ENCODE peak calls at places on chromosome 10, in eight cellular contexts. T is CD8-positive, alpha-beta T cell; J is fibroblast of lung; D is CD4-positive, CD25-positive, alpha-beta regulatory T cell; Y is non-pigmented ciliary epithelial cell; E is kidney tubule cell; A is lung; C is iris pigment epithelial cell. R is an unnamed sample.

GRCh38 chr10:43211030-43211429 is 55.8 kb downstream of the RASGEF1A start:
- DNase-seq in C (peak; percentile 27), Y (no peak), T (no peak), E (peak; percentile 47), J (peak; percentile 55), A (no peak), D (no peak), R (no peak)

GRCh38 chr10:5293691-5294550 is 70.8 kb upstream of the UCN3 start:
- DNase-seq in Y (no peak), A (peak; percentile 52), D (peak; percentile 53), T (peak; percentile 49), J (peak; percentile 6), E (peak; percentile 70), C (peak; percentile 71), R (peak; percentile 36)

GRCh38 chr10:109275970-109276369 is 647.3 kb downstream of the XPNPEP1 start:
- DNase-seq in E (no peak), D (no peak), T (no peak), A (no peak), Y (no peak), C (no peak), J (no peak), R (no peak)

GRCh38 chr10:72013202-72013945 is 49.2 kb downstream of the CHST3 start:
- DNase-seq in J (no peak), C (no peak), Y (no peak), E (no peak), A (no peak), T (no peak), D (no peak), R (no peak)

GRCh38 chr10:58488921-58489320 is 23.8 kb upstream of the BICC1 start:
- DNase-seq in T (no peak), D (no peak), A (no peak), C (peak; percentile 41), J (peak; percentile 68), E (no peak), Y (no peak), R (no peak)

GRCh38 chr10:3287566-3288445 is 115.2 kb upstream of the PITRM1 start:
- DNase-seq in E (peak; percentile 66), D (no peak), A (no peak), T (no peak), Y (no peak), J (no peak), C (no peak), R (no peak)

GRCh38 chr10:91054325-91054724 is 133.4 kb upstream of the ANKRD1 start:
- DNase-seq in J (peak; percentile 32), T (no peak), E (peak; percentile 11), A (no peak), Y (no peak), C (peak; percentile 62), D (no peak), R (no peak)

GRCh38 chr10:132643709-132644543 is 106.3 kb downstream of the INPP5A start:
- DNase-seq in E (no peak), J (no peak), D (no peak), T (no peak), A (no peak), C (no peak), Y (no peak), R (no peak)

GRCh38 chr10:29131952-29132820 is 156.7 kb upstream of the LYZL1 start:
- DNase-seq in D (no peak), T (no peak), E (no peak), Y (no peak), C (peak; percentile 63), J (peak; percentile 51), A (no peak), R (no peak)

GRCh38 chr10:97059006-97059871 is 126.5 kb downstream of the SLIT1 start:
- DNase-seq in T (no peak), A (no peak), J (no peak), C (no peak), Y (no peak), D (no peak), E (no peak), R (no peak)

GRCh38 chr10:73183882-73184281 is 16.0 kb downstream of the FAM149B1 start:
- DNase-seq in J (peak; percentile 82), A (no peak), E (peak; percentile 14), D (no peak), C (peak; percentile 72), Y (peak; percentile 44), T (no peak), R (no peak)

GRCh38 chr10:15344256-15344875 is 26.7 kb downstream of the FAM171A1 start:
- DNase-seq in J (no peak), C (no peak), T (no peak), A (no peak), D (no peak), E (no peak), Y (no peak), R (no peak)

GRCh38 chr10:7572435-7572834 is 94.3 kb downstream of the ITIH5 start:
- DNase-seq in C (no peak), A (no peak), T (no peak), E (no peak), J (no peak), D (no peak), Y (no peak), R (no peak)

GRCh38 chr10:73975388-73975787 is 22.5 kb upstream of the VCL start:
- DNase-seq in D (no peak), Y (no peak), A (no peak), T (no peak), J (no peak), E (no peak), C (no peak), R (no peak)

GRCh38 chr10:71272122-71272771 is 46.8 kb upstream of the SLC29A3 start:
- DNase-seq in C (peak; percentile 69), D (no peak), Y (peak; percentile 20), E (peak; percentile 52), J (peak; percentile 82), A (no peak), T (no peak), R (no peak)

GRCh38 chr10:79084012-79084971 is 15.5 kb downstream of the ZMIZ1 start:
- DNase-seq in E (peak; percentile 95), A (peak; percentile 93), J (peak; percentile 79), Y (no peak), D (no peak), T (no peak), C (peak; percentile 92), R (peak; percentile 22)

GRCh38 chr10:31118561-31118960 is 86.9 kb upstream of the ZNF438 start:
- DNase-seq in E (peak; percentile 90), A (no peak), D (no peak), Y (peak; percentile 80), C (peak; percentile 73), J (peak; percentile 92), T (no peak), R (no peak)

GRCh38 chr10:23051855-23052309 is 43.5 kb upstream of the MSRB2 start:
- DNase-seq in E (peak; percentile 13), J (no peak), C (no peak), T (no peak), D (no peak), A (no peak), Y (no peak), R (no peak)

GRCh38 chr10:3467052-3467906 is 294.7 kb upstream of the PITRM1 start:
- DNase-seq in J (peak; percentile 99), E (peak; percentile 97), C (peak; percentile 96), D (no peak), T (no peak), Y (peak; percentile 87), A (peak; percentile 69), R (no peak)

GRCh38 chr10:61970182-61971015 is 68.9 kb downstream of the ARID5B start:
- DNase-seq in C (peak; percentile 39), E (no peak), T (no peak), A (no peak), D (no peak), J (peak; percentile 45), Y (no peak), R (no peak)

GRCh38 chr10:114905450-114905849 is 32.5 kb upstream of the TRUB1 start:
- DNase-seq in T (no peak), C (peak; percentile 21), D (no peak), E (peak; percentile 79), A (no peak), Y (no peak), J (peak; percentile 86), R (no peak)

GRCh38 chr10:131822013-131822693 is 78.7 kb upstream of the PPP2R2D start:
- DNase-seq in J (no peak), E (no peak), T (no peak), D (no peak), A (no peak), Y (no peak), C (no peak), R (no peak)

GRCh38 chr10:59350558-59350957 is 11.8 kb downstream of the FAM13C start:
- DNase-seq in J (no peak), E (no peak), Y (no peak), A (no peak), C (no peak), T (no peak), D (no peak), R (no peak)

GRCh38 chr10:101464082-101464481 is 110.1 kb downstream of the BTRC start:
- DNase-seq in A (no peak), E (no peak), J (no peak), D (no peak), T (no peak), Y (no peak), C (no peak), R (no peak)

GRCh38 chr10:50927522-50928189 is 42.2 kb upstream of the A1CF start:
- DNase-seq in Y (no peak), E (no peak), C (no peak), T (no peak), D (no peak), J (no peak), A (no peak), R (no peak)

GRCh38 chr10:63204667-63205391 is 71.7 kb downstream of the NRBF2 start:
- DNase-seq in T (no peak), D (no peak), E (no peak), J (no peak), C (no peak), Y (no peak), A (no peak), R (no peak)

GRCh38 chr10:3452683-3453388 is 280.3 kb upstream of the PITRM1 start:
- DNase-seq in C (peak; percentile 95), D (no peak), J (peak; percentile 91), T (no peak), A (no peak), Y (peak; percentile 84), E (peak; percentile 76), R (no peak)

GRCh38 chr10:132885451-132886210 is 56.7 kb downstream of the CFAP46 start:
- DNase-seq in T (no peak), A (no peak), C (no peak), Y (no peak), E (no peak), J (no peak), D (no peak), R (no peak)

GRCh38 chr10:33352154-33352553 is 17.7 kb upstream of the NRP1 start:
- DNase-seq in T (no peak), Y (no peak), A (no peak), C (peak; percentile 55), D (no peak), J (peak; percentile 72), E (peak; percentile 45), R (no peak)

GRCh38 chr10:114856544-114857287 is 35.1 kb downstream of the FHIP2A start:
- DNase-seq in D (no peak), A (no peak), Y (peak; percentile 81), C (peak; percentile 93), J (peak; percentile 94), T (no peak), E (peak; percentile 88), R (no peak)

GRCh38 chr10:35705671-35706070 is 63.6 kb upstream of the FZD8 start:
- DNase-seq in T (no peak), E (peak; percentile 87), J (no peak), A (no peak), D (no peak), C (no peak), Y (no peak), R (no peak)

GRCh38 chr10:8407561-8408021 is 353.1 kb downstream of the GATA3 start:
- DNase-seq in J (no peak), E (no peak), C (no peak), A (no peak), D (no peak), Y (no peak), T (no peak), R (no peak)

GRCh38 chr10:17006631-17007161 is 122.9 kb downstream of the CUBN start:
- DNase-seq in T (no peak), E (peak; percentile 73), A (peak; percentile 77), C (no peak), J (peak; percentile 74), D (no peak), Y (no peak), R (peak; percentile 28)

GRCh38 chr10:95181731-95182130 is 12.3 kb upstream of the ACSM6 start:
- DNase-seq in Y (no peak), T (no peak), D (no peak), E (peak; percentile 52), C (peak; percentile 21), A (no peak), J (no peak), R (no peak)